ENCODE peak calls at places on chromosome 22, in six cellular contexts. I is H9, F is neuronal stem cell, H is IMR-90, E is H1, X is trophoblast cell. N is an unnamed sample. For H3K4me1, the result is how much of the 10 kb centered on the place peaks cover.

GRCh38 chr22:41215926-41216325 is 10.8 kb downstream of the L3MBTL2 start:
- DNase-seq in I (no peak), F (no peak), H (no peak), E (no peak), X (no peak), N (no peak)

GRCh38 chr22:37137903-37138665 is 11.6 kb downstream of the IL2RB start:
- DNase-seq in I (no peak), F (no peak), H (no peak), E (no peak), X (no peak), N (no peak)

GRCh38 chr22:50677493-50678217 is 5.0 kb downstream of the SHANK3 start:
- DNase-seq in I (no peak), F (no peak), H (no peak), E (no peak), X (no peak), N (no peak)

GRCh38 chr22:48650323-48651035 is 1177.2 kb downstream of the BRD1 start:
- DNase-seq in I (no peak), F (no peak), H (no peak), E (no peak), X (no peak), N (no peak)

GRCh38 chr22:24205438-24206189 is 24.3 kb downstream of the SUSD2 start:
- DNase-seq in I (no peak), F (no peak), H (no peak), E (no peak), X (no peak), N (no peak)

GRCh38 chr22:41469218-41469851 is 418 bp downstream of the ACO2 start:
- DNase-seq in I (no peak), F (no peak), H (no peak), E (no peak), X (no peak), N (no peak)

GRCh38 chr22:23282089-23282501 is 101.8 kb downstream of the BCR start:
- DNase-seq in I (no peak), F (no peak), H (peak), E (no peak), X (peak), N (peak)

GRCh38 chr22:33405194-33405593 is 347.0 kb upstream of the SYN3 start:
- DNase-seq in I (no peak), F (no peak), H (no peak), E (no peak), X (no peak), N (no peak)

GRCh38 chr22:47307812-47308211 is 545.4 kb downstream of the TBC1D22A start:
- DNase-seq in I (no peak), F (no peak), H (peak), E (no peak), X (no peak), N (no peak)

GRCh38 chr22:28345304-28345703 is 334.3 kb downstream of the TTC28 start:
- DNase-seq in I (no peak), F (no peak), H (no peak), E (no peak), X (no peak), N (no peak)

GRCh38 chr22:20243545-20244249 is 24.4 kb downstream of the RTN4R start:
- DNase-seq in I (peak), F (no peak), H (peak), E (no peak), X (no peak), N (peak)

GRCh38 chr22:43777204-43777671 is 34.9 kb downstream of the EFCAB6 start:
- DNase-seq in I (no peak), F (no peak), H (peak), E (no peak), X (peak), N (peak)

GRCh38 chr22:36797334-36797733 is 19.5 kb downstream of the PVALB start:
- DNase-seq in I (no peak), F (no peak), H (no peak), E (no peak), X (no peak), N (no peak)

GRCh38 chr22:19822301-19823117 is 32.2 kb downstream of the GNB1L start:
- DNase-seq in I (peak), F (no peak), H (no peak), E (no peak), X (no peak), N (no peak)

GRCh38 chr22:27982106-27982505 is 63.0 kb upstream of the PITPNB start:
- DNase-seq in I (peak), F (no peak), H (no peak), E (no peak), X (no peak), N (no peak)

GRCh38 chr22:17434856-17435255 is 65.6 kb downstream of the CECR2 start:
- DNase-seq in I (no peak), F (no peak), H (no peak), E (no peak), X (no peak), N (no peak)

GRCh38 chr22:38843716-38844660 is at the start of gene NPTXR:
- DNase-seq in I (peak), F (peak), H (peak), E (no peak), X (peak), N (peak)

GRCh38 chr22:24950272-24950902 is 2.1 kb upstream of the KIAA1671 start:
- DNase-seq in I (peak), F (no peak), H (peak), E (peak), X (no peak), N (no peak)

GRCh38 chr22:24059121-24059520 is 48.0 kb downstream of the CABIN1 start:
- DNase-seq in I (no peak), F (no peak), H (peak), E (no peak), X (peak), N (peak)

GRCh38 chr22:27877501-27877900 is 41.6 kb downstream of the PITPNB start:
- DNase-seq in I (no peak), F (no peak), H (no peak), E (no peak), X (no peak), N (no peak)

GRCh38 chr22:17243524-17243923 is 24.3 kb upstream of the ADA2 start:
- DNase-seq in I (no peak), F (no peak), H (no peak), E (no peak), X (peak), N (no peak)

GRCh38 chr22:22748297-22748743 is 103.9 kb downstream of the GGTLC2 start:
- DNase-seq in I (peak), F (peak), H (peak), E (no peak), X (peak), N (peak)

GRCh38 chr22:19223617-19224016 is 45.1 kb upstream of the SLC25A1 start:
- DNase-seq in I (no peak), F (no peak), H (no peak), E (no peak), X (no peak), N (no peak)

GRCh38 chr22:49433717-49434611 is 393.7 kb downstream of the BRD1 start:
- DNase-seq in I (peak), F (no peak), H (no peak), E (no peak), X (no peak), N (no peak)

GRCh38 chr22:25084405-25085107 is 115.1 kb upstream of the CRYBB3 start:
- DNase-seq in I (no peak), F (no peak), H (no peak), E (no peak), X (peak), N (no peak)

GRCh38 chr22:43881091-43882061 is 10.4 kb downstream of the PNPLA5 start:
- DNase-seq in I (peak), F (no peak), H (no peak), E (no peak), X (no peak), N (no peak)

GRCh38 chr22:29702025-29702930 is 17.5 kb upstream of the CABP7 start:
- DNase-seq in I (no peak), F (no peak), H (peak), E (no peak), X (no peak), N (no peak)

GRCh38 chr22:29700206-29700948 is 19.4 kb upstream of the CABP7 start:
- DNase-seq in I (no peak), F (no peak), H (peak), E (no peak), X (peak), N (no peak)

GRCh38 chr22:29702931-29703594 is 16.7 kb upstream of the CABP7 start:
- DNase-seq in I (no peak), F (no peak), H (no peak), E (no peak), X (no peak), N (no peak)

GRCh38 chr22:29703595-29704195 is 16.1 kb upstream of the CABP7 start:
- DNase-seq in I (no peak), F (no peak), H (no peak), E (no peak), X (no peak), N (no peak)

GRCh38 chr22:29700949-29701927 is 18.6 kb upstream of the CABP7 start:
- DNase-seq in I (peak), F (no peak), H (peak), E (no peak), X (peak), N (peak)
- H2BK120ac ChIP-seq in I (no peak), F (no peak), H (no peak), E (no peak), X (no peak), N (no peak)

DNA sequence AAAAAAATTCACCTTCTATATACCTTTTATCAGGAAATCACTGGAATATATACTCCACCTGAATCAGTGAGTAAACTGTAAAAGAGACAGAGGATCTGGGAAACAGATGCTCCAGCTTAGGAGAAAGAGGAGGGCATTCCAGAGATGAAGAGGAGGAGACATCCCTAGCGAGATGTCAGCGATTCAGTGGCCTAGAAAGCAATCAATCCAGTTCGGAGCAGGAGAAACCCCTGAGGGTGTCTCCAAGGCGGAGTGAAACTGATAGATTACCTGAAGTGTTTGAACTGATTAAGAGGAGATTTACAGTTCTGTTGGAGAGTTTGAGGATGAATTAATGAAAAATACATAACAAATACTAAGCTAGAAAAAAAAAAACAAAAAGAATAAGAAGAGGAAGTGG is 24.5 kb upstream of the TNRC6B start:
- DNase-seq in I (no peak), F (no peak), H (no peak), E (no peak), X (no peak), N (no peak)
- H3K4me1 ChIP-seq in I (under half), F (under half), H (under half), E (under half), X (under half), N (under half)

DNA sequence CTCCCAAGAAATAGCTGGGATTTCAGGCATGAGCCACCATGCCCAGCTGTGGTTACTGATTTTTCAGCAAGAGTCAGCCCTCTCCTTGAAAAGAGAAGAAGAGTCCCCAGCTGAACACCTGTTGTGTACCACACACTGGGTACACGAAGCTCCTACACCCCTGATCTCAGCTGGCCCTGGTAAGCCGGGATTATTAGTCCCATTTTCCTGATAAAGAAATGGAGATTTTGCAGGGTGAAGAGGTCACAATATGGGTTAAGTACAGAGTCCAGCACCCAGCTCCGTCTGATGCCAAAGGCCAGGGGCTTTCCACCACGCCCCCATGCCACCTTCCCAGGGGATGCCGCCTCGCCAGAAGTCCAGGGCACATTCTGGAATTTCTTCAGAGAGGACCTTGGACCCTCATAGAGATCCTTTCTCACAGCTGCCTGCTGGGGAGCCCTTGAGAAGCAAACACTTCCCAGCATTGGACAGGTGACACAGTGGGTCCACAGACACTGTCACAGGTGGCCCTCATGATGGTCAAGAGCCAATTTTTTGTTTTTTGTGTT is 19.8 kb upstream of the HMOX1 start:
- DNase-seq in I (no peak), F (no peak), H (no peak), E (no peak), X (no peak), N (no peak)
- H3K14ac ChIP-seq in I (no peak), F (no peak), H (no peak), E (no peak), X (no peak), N (no peak)

GRCh38 chr22:31753005-31753633 is 700 bp upstream of the DEPDC5 start:
- DNase-seq in I (peak), F (peak), H (no peak), E (no peak), X (peak), N (peak)
- H2BK120ac ChIP-seq in I (no peak), F (no peak), H (peak), E (peak), X (peak), N (peak)

GRCh38 chr22:39940757-39941305 is 19.4 kb upstream of the TMA7B start:
- DNase-seq in I (no peak), F (no peak), H (no peak), E (no peak), X (no peak), N (no peak)

GRCh38 chr22:39942433-39943213 is 17.6 kb upstream of the TMA7B start:
- DNase-seq in I (no peak), F (no peak), H (no peak), E (no peak), X (no peak), N (no peak)

GRCh38 chr22:39939830-39940229 is 20.4 kb upstream of the TMA7B start:
- DNase-seq in I (no peak), F (no peak), H (no peak), E (no peak), X (no peak), N (no peak)

GRCh38 chr22:39943366-39943765 is 16.8 kb upstream of the TMA7B start:
- DNase-seq in I (peak), F (no peak), H (no peak), E (no peak), X (no peak), N (no peak)

DNA sequence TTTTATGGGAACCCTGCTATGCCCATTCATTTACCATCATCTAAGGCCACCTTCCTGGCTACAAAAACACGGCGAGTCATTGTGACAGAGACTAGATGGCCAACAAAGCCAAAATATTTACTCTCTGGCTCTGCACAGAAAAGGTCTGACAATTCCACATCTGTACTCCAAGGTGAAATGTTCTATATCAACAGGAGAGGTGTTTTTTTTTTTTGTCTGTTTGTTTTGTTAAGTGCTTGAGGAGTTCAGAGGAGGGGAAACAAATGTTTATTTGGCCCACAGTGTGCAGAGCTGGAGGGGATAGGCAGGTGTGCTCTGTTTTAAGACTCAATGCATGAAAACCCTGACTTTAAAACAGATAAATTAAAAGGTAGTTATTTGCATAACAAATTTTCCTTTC is 18.5 kb upstream of the TMA7B start:
- DNase-seq in I (no peak), F (no peak), H (no peak), E (no peak), X (no peak), N (no peak)
- H3K4me1 ChIP-seq in I (under half), F (under half), H (under half), E (under half), X (under half), N (under half)

GRCh38 chr22:21659864-21660525 is 5.8 kb upstream of the PPIL2 start:
- DNase-seq in I (no peak), F (no peak), H (no peak), E (no peak), X (no peak), N (no peak)

GRCh38 chr22:21657361-21658118 is 8.3 kb upstream of the PPIL2 start:
- DNase-seq in I (peak), F (peak), H (peak), E (no peak), X (peak), N (peak)

GRCh38 chr22:21663738-21664137 is 2.1 kb upstream of the PPIL2 start:
- DNase-seq in I (no peak), F (no peak), H (no peak), E (no peak), X (no peak), N (no peak)

GRCh38 chr22:21661991-21662390 is 3.8 kb upstream of the PPIL2 start:
- DNase-seq in I (no peak), F (no peak), H (no peak), E (no peak), X (no peak), N (no peak)

DNA sequence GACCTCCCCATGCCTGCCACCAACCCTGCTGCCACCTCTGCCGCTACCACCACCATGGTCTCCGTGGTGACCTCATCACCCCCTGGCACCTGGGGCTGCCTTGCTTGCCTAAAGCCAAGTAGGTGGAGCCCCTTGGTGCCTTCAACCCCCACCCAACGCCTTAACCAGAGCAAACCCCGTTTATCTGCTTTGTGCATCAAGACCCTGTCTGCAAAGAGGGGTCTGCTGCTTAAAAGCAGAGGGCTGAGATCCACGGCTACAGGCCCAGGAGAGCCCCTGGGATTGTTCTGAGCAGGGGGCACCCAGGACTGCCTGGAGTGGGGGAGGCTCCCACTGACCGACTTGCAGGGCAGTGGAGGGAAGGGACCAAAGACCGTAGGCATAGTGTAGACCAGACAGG is 4.9 kb upstream of the PPIL2 start:
- DNase-seq in I (no peak), F (no peak), H (no peak), E (no peak), X (no peak), N (no peak)
- H3K14ac ChIP-seq in I (no peak), F (no peak), H (no peak), E (no peak), X (no peak), N (no peak)

DNA sequence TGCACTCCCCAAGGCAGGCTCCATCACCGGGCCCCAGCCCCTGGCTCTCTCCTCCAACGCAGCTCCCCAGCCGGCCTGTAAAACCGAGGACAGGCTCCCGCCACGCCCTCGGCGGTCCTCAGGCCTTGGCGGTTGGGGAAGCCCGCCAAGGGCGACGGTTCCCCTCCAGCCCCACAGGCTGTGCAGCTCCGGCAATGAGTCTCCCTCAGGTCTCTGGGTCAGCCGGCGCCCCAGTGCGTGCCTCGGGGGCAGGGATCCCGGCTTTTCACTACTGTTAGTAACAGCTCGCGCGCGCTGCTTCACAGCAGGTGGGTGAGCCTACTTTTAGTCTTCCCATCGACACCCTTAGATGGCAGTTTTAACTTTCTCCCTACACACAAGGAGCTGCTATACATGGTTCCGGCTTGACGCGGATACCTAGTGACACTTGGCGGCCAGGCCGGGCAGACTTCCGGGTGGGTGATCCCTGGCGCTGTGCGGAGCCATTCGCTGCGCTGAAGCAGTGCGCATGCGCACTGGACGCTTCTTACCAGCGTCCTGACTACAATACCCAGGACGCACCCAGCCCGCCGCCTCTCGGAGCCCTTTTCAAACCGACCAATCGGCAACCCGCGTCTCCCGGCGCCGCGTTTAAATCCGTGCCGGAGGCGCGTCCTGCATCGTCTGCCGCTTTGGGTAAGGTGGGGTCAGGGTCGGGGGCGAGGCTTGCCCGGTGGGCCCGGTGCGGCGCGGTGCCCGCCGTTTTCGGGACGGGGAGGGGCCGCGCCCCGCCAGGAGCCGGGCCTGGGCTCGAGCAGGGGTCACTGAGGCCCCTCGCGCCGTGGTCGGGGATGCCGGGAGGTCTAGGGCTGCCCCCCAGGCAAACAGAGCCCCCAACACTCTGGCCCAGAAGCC is at the start of gene GTSE1:
- DNase-seq in I (peak), F (peak), H (peak), E (peak), X (peak), N (peak)
- H2BK120ac ChIP-seq in I (no peak), F (no peak), H (peak), E (no peak), X (peak), N (peak)

GRCh38 chr22:32112380-32112779 is 46.7 kb downstream of the C22orf42 start:
- DNase-seq in I (no peak), F (no peak), H (no peak), E (no peak), X (no peak), N (no peak)
- H3K4me1 ChIP-seq in I (under half), F (under half), H (under half), E (under half), X (under half), N (under half)